ENCODE peak calls at places on chromosomes 1 and 21, in four cellular contexts. One of them, this sample, is unnamed.

GRCh38 chr1:155078496-155079209 is at the start of gene EFNA3:
- DNase-seq in GM23248: peak
- DNase-seq in tibial nerve: peak
- DNase-seq in upper lobe of right lung: peak
- DNase-seq in this sample: peak

GRCh38 chr1:33433509-33434362 is 2.8 kb upstream of the PHC2 start:
- DNase-seq in GM23248: peak
- DNase-seq in tibial nerve: no peak
- DNase-seq in upper lobe of right lung: no peak
- DNase-seq in this sample: no peak

GRCh38 chr1:33099290-33100118 is 18.6 kb downstream of the AZIN2 start:
- DNase-seq in GM23248: peak
- DNase-seq in tibial nerve: peak
- DNase-seq in upper lobe of right lung: no peak
- DNase-seq in this sample: no peak

GRCh38 chr1:8154621-8155052 is 128.5 kb upstream of the ERRFI1 start:
- DNase-seq in GM23248: no peak
- DNase-seq in tibial nerve: no peak
- DNase-seq in upper lobe of right lung: no peak
- DNase-seq in this sample: no peak

GRCh38 chr1:155499953-155500621 is 62.5 kb downstream of the ASH1L start:
- DNase-seq in GM23248: peak
- DNase-seq in tibial nerve: no peak
- DNase-seq in upper lobe of right lung: no peak
- DNase-seq in this sample: no peak

GRCh38 chr1:8170059-8170835 is 144.1 kb upstream of the ERRFI1 start:
- DNase-seq in GM23248: no peak
- DNase-seq in tibial nerve: no peak
- DNase-seq in upper lobe of right lung: peak
- DNase-seq in this sample: no peak

GRCh38 chr1:13435456-13435855 is 25.2 kb downstream of the PRAMEF20 start:
- DNase-seq in GM23248: no peak
- DNase-seq in tibial nerve: no peak
- DNase-seq in upper lobe of right lung: no peak
- DNase-seq in this sample: no peak

GRCh38 chr1:170238704-170239391 is 93.1 kb downstream of the NTMT2 start:
- DNase-seq in GM23248: no peak
- DNase-seq in tibial nerve: no peak
- DNase-seq in upper lobe of right lung: no peak
- DNase-seq in this sample: no peak

GRCh38 chr1:54260810-54261209 is 60.8 kb downstream of the MRPL37 start:
- DNase-seq in GM23248: no peak
- DNase-seq in tibial nerve: no peak
- DNase-seq in upper lobe of right lung: no peak
- DNase-seq in this sample: peak

GRCh38 chr1:64084451-64084850 is 119.0 kb upstream of the UBE2U start:
- DNase-seq in GM23248: peak
- DNase-seq in tibial nerve: no peak
- DNase-seq in upper lobe of right lung: no peak
- DNase-seq in this sample: no peak

GRCh38 chr1:231183875-231184590 is 22.2 kb downstream of the TRIM67 start:
- DNase-seq in GM23248: no peak
- DNase-seq in tibial nerve: no peak
- DNase-seq in upper lobe of right lung: no peak
- DNase-seq in this sample: no peak

GRCh38 chr1:145967288-145967687 is 2.8 kb downstream of the POLR3GL start:
- DNase-seq in GM23248: no peak
- DNase-seq in tibial nerve: no peak
- DNase-seq in upper lobe of right lung: no peak
- DNase-seq in this sample: no peak

GRCh38 chr1:156632355-156632754 is 9.6 kb upstream of the BCAN start:
- DNase-seq in GM23248: no peak
- DNase-seq in tibial nerve: no peak
- DNase-seq in upper lobe of right lung: no peak
- DNase-seq in this sample: no peak

GRCh38 chr21:28444567-28444966 is 548.1 kb downstream of the LTN1 start:
- DNase-seq in GM23248: peak
- DNase-seq in tibial nerve: no peak
- DNase-seq in upper lobe of right lung: no peak
- DNase-seq in this sample: no peak

GRCh38 chr1:152047954-152048640 is 11.3 kb upstream of the S100A11 start:
- DNase-seq in GM23248: peak
- DNase-seq in tibial nerve: peak
- DNase-seq in upper lobe of right lung: peak
- DNase-seq in this sample: peak

DNA sequence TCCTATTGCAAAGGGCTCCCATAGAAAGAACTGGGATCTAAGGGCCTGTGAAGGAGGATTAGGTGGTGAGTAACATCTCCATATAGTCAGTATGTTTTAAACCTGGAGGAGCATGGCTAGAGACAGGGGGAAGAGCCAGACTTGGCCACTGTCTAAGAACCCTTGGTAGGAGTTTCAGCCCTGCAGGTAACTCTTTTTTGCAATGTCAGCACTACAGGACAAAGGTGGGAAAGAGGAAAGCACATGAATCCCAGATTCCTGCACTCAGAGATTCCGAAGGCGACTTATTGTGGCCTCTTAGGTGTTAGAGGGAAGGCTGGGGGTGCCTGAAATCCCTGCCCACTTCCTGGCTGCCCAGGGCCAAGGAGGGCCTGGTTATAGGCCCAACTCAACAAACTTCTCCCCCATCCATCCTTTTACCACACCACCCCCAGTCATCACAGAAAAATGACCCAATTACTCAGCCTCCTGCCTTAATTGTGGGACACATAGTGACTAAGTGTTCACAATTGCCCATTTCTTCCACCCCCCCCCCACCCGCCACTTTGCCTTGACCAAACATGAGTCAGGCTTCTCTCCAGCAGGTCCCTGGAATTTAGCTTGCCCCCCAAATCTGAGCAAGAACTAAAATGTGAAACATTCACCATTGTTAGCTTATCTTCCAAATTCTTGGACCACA is 1.9 kb upstream of the NTNG1 start:
- DNase-seq in GM23248: peak
- DNase-seq in tibial nerve: no peak
- DNase-seq in upper lobe of right lung: no peak
- DNase-seq in this sample: no peak
- H3K4me3 ChIP-seq in GM23248: peak
- H3K4me3 ChIP-seq in tibial nerve: no peak
- H3K4me3 ChIP-seq in upper lobe of right lung: no peak
- H3K4me3 ChIP-seq in this sample: no peak

DNA sequence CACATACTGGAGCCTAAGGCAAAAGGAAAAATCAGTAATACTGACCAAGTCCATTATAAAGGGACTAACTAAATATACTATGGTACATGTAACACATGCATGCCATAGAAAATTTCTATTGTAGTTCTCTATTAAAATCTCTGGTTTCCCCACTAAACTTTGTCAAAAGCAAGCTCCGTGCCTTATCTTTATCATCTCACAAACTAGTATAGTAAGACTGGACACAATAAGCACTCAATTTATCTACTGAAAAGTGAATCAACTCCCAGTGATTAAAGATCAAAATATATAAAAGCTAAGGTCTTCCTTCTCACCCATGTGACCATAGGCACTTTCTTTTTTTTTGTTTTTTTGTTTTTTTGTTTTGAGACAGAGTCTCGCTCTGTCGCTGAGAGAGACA is 61.4 kb downstream of the HSF2BP start:
- DNase-seq in GM23248: no peak
- DNase-seq in tibial nerve: no peak
- DNase-seq in upper lobe of right lung: no peak
- DNase-seq in this sample: no peak
- H3K27ac ChIP-seq in GM23248: peak
- H3K27ac ChIP-seq in tibial nerve: no peak
- H3K27ac ChIP-seq in upper lobe of right lung: no peak
- H3K27ac ChIP-seq in this sample: no peak

GRCh38 chr1:1853593-1854257 is 37.2 kb downstream of the GNB1 start:
- DNase-seq in GM23248: no peak
- DNase-seq in tibial nerve: no peak
- DNase-seq in upper lobe of right lung: no peak
- DNase-seq in this sample: no peak

GRCh38 chr1:1857096-1857703 is 33.7 kb downstream of the GNB1 start:
- DNase-seq in GM23248: no peak
- DNase-seq in tibial nerve: no peak
- DNase-seq in upper lobe of right lung: no peak
- DNase-seq in this sample: no peak

GRCh38 chr1:1861339-1861730 is 29.6 kb downstream of the GNB1 start:
- DNase-seq in GM23248: no peak
- DNase-seq in tibial nerve: no peak
- DNase-seq in upper lobe of right lung: no peak
- DNase-seq in this sample: no peak

GRCh38 chr1:1862905-1863547 is 27.9 kb downstream of the GNB1 start:
- DNase-seq in GM23248: peak
- DNase-seq in tibial nerve: no peak
- DNase-seq in upper lobe of right lung: no peak
- DNase-seq in this sample: no peak

GRCh38 chr1:1858382-1859086 is 32.4 kb downstream of the GNB1 start:
- DNase-seq in GM23248: peak
- DNase-seq in tibial nerve: peak
- DNase-seq in upper lobe of right lung: no peak
- DNase-seq in this sample: peak
- H3K4me3 ChIP-seq in GM23248: peak
- H3K4me3 ChIP-seq in tibial nerve: no peak
- H3K4me3 ChIP-seq in upper lobe of right lung: peak
- H3K4me3 ChIP-seq in this sample: peak

GRCh38 chr21:44960141-44961092 is 20.6 kb downstream of the SLX9 start:
- DNase-seq in GM23248: no peak
- DNase-seq in tibial nerve: no peak
- DNase-seq in upper lobe of right lung: no peak
- DNase-seq in this sample: no peak
- H3K27ac ChIP-seq in GM23248: no peak
- H3K27ac ChIP-seq in tibial nerve: peak
- H3K27ac ChIP-seq in upper lobe of right lung: peak
- H3K27ac ChIP-seq in this sample: peak

GRCh38 chr1:183416850-183417690 is 1.1 kb downstream of the NMNAT2 start:
- DNase-seq in GM23248: peak
- DNase-seq in tibial nerve: no peak
- DNase-seq in upper lobe of right lung: peak
- DNase-seq in this sample: peak
- H3K4me3 ChIP-seq in GM23248: peak
- H3K4me3 ChIP-seq in tibial nerve: peak
- H3K4me3 ChIP-seq in upper lobe of right lung: peak
- H3K4me3 ChIP-seq in this sample: peak